ENCODE peak calls at places on chromosome 5, in nine cellular contexts. B, L, Z, K, E, O, H, W and R are unnamed samples.

GRCh38 chr5:101045689-101046088 is 142.6 kb upstream of the ST8SIA4 start:
- DNase-seq in E (peak), H (no peak), O (no peak), L (no peak), B (no peak), W (peak), K (no peak), Z (peak), R (no peak)

GRCh38 chr5:38207343-38207742 is 51.0 kb upstream of the EGFLAM start:
- DNase-seq in O (no peak), Z (peak), L (no peak), H (no peak), W (no peak), B (no peak), K (no peak), E (no peak), R (no peak)

GRCh38 chr5:107135391-107135790 is 535.3 kb downstream of the EFNA5 start:
- DNase-seq in L (no peak), Z (peak), H (no peak), B (no peak), E (no peak), K (no peak), W (no peak), O (no peak), R (no peak)

GRCh38 chr5:151699071-151699901 is 12.6 kb upstream of the SPARC start:
- DNase-seq in K (no peak), Z (peak), L (no peak), B (peak), H (no peak), E (peak), O (no peak), W (peak), R (peak)

GRCh38 chr5:115542651-115543364 is 1.8 kb downstream of the FEM1C start:
- DNase-seq in E (no peak), B (no peak), Z (no peak), L (no peak), H (peak), W (no peak), O (no peak), K (peak), R (no peak)

GRCh38 chr5:141715340-141715905 is 33.4 kb upstream of the ARAP3 start:
- DNase-seq in E (no peak), O (no peak), L (no peak), H (no peak), Z (no peak), W (no peak), K (no peak), B (no peak), R (no peak)

GRCh38 chr5:65157906-65158603 is 323.7 kb downstream of the ADAMTS6 start:
- DNase-seq in W (no peak), O (no peak), Z (peak), H (no peak), K (no peak), L (no peak), B (no peak), E (peak), R (no peak)

GRCh38 chr5:115258001-115258400 is 4.7 kb downstream of the PGGT1B start:
- DNase-seq in L (no peak), O (no peak), K (no peak), Z (no peak), B (no peak), E (no peak), W (no peak), H (no peak), R (no peak)

GRCh38 chr5:135211083-135211790 is 177.2 kb upstream of the PITX1 start:
- DNase-seq in E (peak), H (no peak), W (no peak), B (no peak), O (no peak), L (no peak), Z (peak), K (no peak), R (no peak)